ENCODE peak calls at places on chromosome 3, in nine cellular contexts. I, H, U, C, N, Y, X, D and A are unnamed samples.

GRCh38 chr3:101204246-101204645 is 116.1 kb downstream of the IMPG2 start:
- DNase-seq in N (no peak), C (no peak), Y (no peak), U (no peak), X (no peak), D (no peak), I (no peak), H (no peak), A (no peak)

GRCh38 chr3:122974764-122975162 is 52.8 kb downstream of the SEMA5B start:
- DNase-seq in U (peak; percentile 49), X (peak; percentile 36), H (no peak), D (no peak), Y (no peak), C (no peak), N (no peak), I (no peak), A (no peak)

GRCh38 chr3:27696906-27697305 is 25.2 kb downstream of the EOMES start:
- DNase-seq in I (no peak), X (peak; percentile 43), N (no peak), U (no peak), H (no peak), C (no peak), D (no peak), Y (no peak), A (peak; percentile 37)

GRCh38 chr3:78115983-78116382 is 1076.1 kb downstream of the ROBO2 start:
- DNase-seq in H (no peak), D (no peak), N (no peak), X (no peak), I (no peak), Y (no peak), U (no peak), C (no peak), A (no peak)

GRCh38 chr3:41370307-41370706 is 171.0 kb downstream of the CTNNB1 start:
- DNase-seq in I (no peak), Y (no peak), U (no peak), N (no peak), C (no peak), H (no peak), D (no peak), X (no peak), A (no peak)

GRCh38 chr3:146817705-146818104 is 212.6 kb upstream of the PLSCR5 start:
- DNase-seq in H (no peak), N (peak; percentile 14), U (peak; percentile 72), Y (no peak), X (peak; percentile 67), D (peak; percentile 42), I (no peak), C (no peak), A (no peak)

GRCh38 chr3:131356006-131356405 is 25.6 kb upstream of the NUDT16 start:
- DNase-seq in I (no peak), U (peak; percentile 67), N (no peak), C (peak; percentile 20), D (no peak), X (no peak), Y (no peak), H (no peak), A (no peak)

GRCh38 chr3:23953523-23953922 is 8.4 kb downstream of the NR1D2 start:
- DNase-seq in X (no peak), N (no peak), H (no peak), C (no peak), Y (no peak), D (no peak), U (no peak), I (no peak), A (no peak)

GRCh38 chr3:73719877-73720276 is 95.1 kb upstream of the PDZRN3 start:
- DNase-seq in Y (no peak), U (peak; percentile 49), H (no peak), C (no peak), N (no peak), I (no peak), D (no peak), X (peak; percentile 76), A (peak; percentile 23)

GRCh38 chr3:135097276-135097946 is 302.4 kb downstream of the EPHB1 start:
- DNase-seq in N (no peak), I (no peak), C (no peak), Y (no peak), D (no peak), X (no peak), U (no peak), H (peak; percentile 59), A (no peak)

GRCh38 chr3:54510506-54510905 is 388.2 kb downstream of the CACNA2D3 start:
- DNase-seq in N (no peak), I (no peak), U (no peak), X (no peak), D (no peak), Y (no peak), C (no peak), H (no peak), A (no peak)

GRCh38 chr3:139982404-139982803 is 47.4 kb downstream of the CLSTN2 start:
- DNase-seq in H (no peak), N (peak; percentile 18), D (peak; percentile 17), Y (no peak), U (no peak), I (no peak), C (no peak), X (peak; percentile 1), A (no peak)

GRCh38 chr3:64906011-64906410 is 218.2 kb upstream of the ADAMTS9 start:
- DNase-seq in C (no peak), Y (no peak), D (no peak), X (no peak), I (no peak), N (no peak), H (no peak), U (no peak), A (no peak)

DNA sequence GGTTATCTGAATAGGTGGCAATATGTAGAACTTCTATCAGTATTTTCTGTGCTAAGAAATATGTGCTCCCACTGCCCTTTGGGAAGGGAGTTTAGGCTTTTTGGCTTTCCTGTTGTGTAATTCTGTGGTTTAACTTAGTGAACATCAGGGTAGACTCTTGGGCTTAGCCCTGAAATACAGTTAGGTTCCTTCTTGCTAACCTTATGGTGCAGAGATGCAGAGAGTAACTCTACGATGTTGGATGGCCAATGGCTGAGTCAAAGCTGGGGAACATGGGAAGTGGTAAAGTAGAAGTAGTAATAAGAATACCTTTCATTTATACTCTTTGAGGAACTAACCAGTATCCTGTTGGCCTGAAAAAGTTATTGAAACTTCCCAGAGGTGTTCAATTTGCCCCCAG is 80.8 kb upstream of the IL12A start:
- DNase-seq in X (no peak), U (no peak), N (no peak), I (no peak), Y (no peak), H (no peak), D (no peak), C (no peak), A (no peak)
- H3K4me3 ChIP-seq in X (no peak overlapping the region), U (no peak overlapping the region), N (no peak overlapping the region), I (no peak overlapping the region), Y (no peak overlapping the region), H (no peak overlapping the region), D (no peak overlapping the region), C (no peak overlapping the region), A (no peak overlapping the region)

DNA sequence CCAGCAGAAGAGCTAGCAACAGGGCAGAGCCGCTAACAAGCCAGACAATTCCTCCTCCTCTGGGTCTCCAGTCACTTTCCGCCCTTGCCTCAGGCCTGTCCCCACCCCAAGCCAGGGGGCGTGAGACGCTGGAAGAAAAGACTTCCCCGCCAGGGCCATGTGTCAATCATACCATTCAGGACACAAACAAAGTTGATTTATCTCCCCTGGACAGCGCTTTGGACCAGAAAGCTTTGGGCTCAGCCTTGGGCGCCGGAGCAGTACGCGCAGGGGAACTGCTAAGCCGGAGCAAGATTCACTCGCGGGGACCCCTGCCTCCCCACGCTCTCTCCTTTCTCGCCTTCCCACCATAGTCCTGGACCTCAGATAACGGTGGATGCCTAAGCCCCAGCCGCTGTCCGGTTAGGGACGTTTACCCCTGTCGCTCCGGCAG is 479 bp downstream of the LRRC2 start:
- DNase-seq in X (no peak), H (no peak), Y (no peak), N (peak; percentile 11), C (no peak), U (peak; percentile 56), I (no peak), D (peak; percentile 80), A (no peak)
- H3K4me3 ChIP-seq in X (peak overlapping the region; percentile 52), H (peak overlapping the region; percentile 76), Y (peak overlapping the region; percentile 61), N (peak overlapping the region; percentile 46), C (peak overlapping the region; percentile 40), U (peak overlapping the region; percentile 78), I (peak overlapping the region; percentile 31), D (peak overlapping the region; percentile 56), A (peak overlapping the region; percentile 54)

GRCh38 chr3:181718416-181718815 is 6.7 kb downstream of the SOX2 start:
- DNase-seq in X (no peak), D (no peak), N (no peak), Y (no peak), I (no peak), H (no peak), C (no peak), U (no peak), A (no peak)

GRCh38 chr3:181715601-181716340 is 4.0 kb downstream of the SOX2 start:
- DNase-seq in D (peak; percentile 93), U (no peak), C (no peak), I (no peak), X (no peak), Y (no peak), N (no peak), H (no peak), A (no peak)

GRCh38 chr3:181719298-181719859 is 7.7 kb downstream of the SOX2 start:
- DNase-seq in D (no peak), H (no peak), N (no peak), X (no peak), C (no peak), I (no peak), U (no peak), Y (peak; percentile 52), A (no peak)

GRCh38 chr3:181717505-181717904 is 5.8 kb downstream of the SOX2 start:
- DNase-seq in X (no peak), Y (no peak), D (no peak), U (no peak), H (no peak), C (no peak), N (no peak), I (no peak), A (no peak)

GRCh38 chr3:181716916-181717315 is 5.2 kb downstream of the SOX2 start:
- DNase-seq in C (no peak), I (no peak), D (no peak), N (no peak), H (no peak), Y (no peak), U (no peak), X (no peak), A (no peak)
- H3K4me3 ChIP-seq in C (no peak overlapping the region), I (peak overlapping the region; percentile 77), D (peak overlapping the region; percentile 51), N (no peak overlapping the region), H (no peak overlapping the region), Y (no peak overlapping the region), U (no peak overlapping the region), X (no peak overlapping the region), A (no peak overlapping the region)

GRCh38 chr3:191952609-191953008 is 491.6 kb downstream of the PYDC2 start:
- DNase-seq in X (no peak), C (no peak), Y (no peak), U (no peak), I (no peak), H (no peak), D (no peak), N (no peak), A (no peak)

DNA sequence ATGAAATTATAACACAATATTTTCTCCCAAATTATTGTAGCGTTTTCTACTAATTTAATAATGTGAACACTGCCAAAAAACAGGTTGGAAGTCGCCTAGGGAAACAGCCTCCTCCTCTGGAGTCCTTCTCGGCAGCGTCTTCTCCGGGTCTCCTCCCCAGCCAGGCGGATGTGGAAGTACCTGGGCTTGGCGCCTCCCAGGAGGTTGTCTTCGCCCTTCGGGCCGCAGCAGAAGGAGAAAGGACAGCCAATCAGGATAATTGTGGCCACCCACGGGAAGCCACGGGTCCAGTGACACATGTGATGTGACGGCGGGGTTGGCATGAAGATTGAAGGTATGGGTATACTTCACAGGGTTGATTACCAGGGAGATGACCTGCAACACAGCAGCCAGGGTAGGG is 491.2 kb downstream of the PYDC2 start:
- DNase-seq in X (no peak), H (no peak), I (no peak), C (no peak), U (no peak), N (no peak), D (no peak), Y (no peak), A (no peak)
- H3K4me3 ChIP-seq in X (no peak overlapping the region), H (no peak overlapping the region), I (no peak overlapping the region), C (no peak overlapping the region), U (no peak overlapping the region), N (no peak overlapping the region), D (no peak overlapping the region), Y (no peak overlapping the region), A (no peak overlapping the region)